ENCODE peak calls at places on chromosomes 1 and 21, in seven cellular contexts. One of them, this sample, is unnamed.

GRCh38 chr1:30675761-30676160 is 47.6 kb downstream of the MATN1 start:
- DNase-seq in CD8-positive, alpha-beta T cell: no peak
- DNase-seq in WTC11: no peak
- DNase-seq in ascending aorta: no peak
- DNase-seq in H1: no peak
- DNase-seq in AG04450: no peak
- DNase-seq in fibroblast of the aortic adventitia: peak; percentile 84
- DNase-seq in this sample: no peak

GRCh38 chr1:58620926-58621325 is 43.9 kb upstream of the TACSTD2 start:
- DNase-seq in CD8-positive, alpha-beta T cell: no peak
- DNase-seq in WTC11: no peak
- DNase-seq in ascending aorta: no peak
- DNase-seq in H1: no peak
- DNase-seq in AG04450: no peak
- DNase-seq in fibroblast of the aortic adventitia: no peak
- DNase-seq in this sample: no peak

GRCh38 chr1:76299036-76299435 is 224.5 kb downstream of the ST6GALNAC3 start:
- DNase-seq in CD8-positive, alpha-beta T cell: no peak
- DNase-seq in WTC11: no peak
- DNase-seq in ascending aorta: no peak
- DNase-seq in H1: no peak
- DNase-seq in AG04450: no peak
- DNase-seq in fibroblast of the aortic adventitia: no peak
- DNase-seq in this sample: no peak

GRCh38 chr21:44871576-44872265 is 1.8 kb downstream of the PTTG1IP start:
- DNase-seq in CD8-positive, alpha-beta T cell: no peak
- DNase-seq in WTC11: no peak
- DNase-seq in ascending aorta: no peak
- DNase-seq in H1: no peak
- DNase-seq in AG04450: no peak
- DNase-seq in fibroblast of the aortic adventitia: peak; percentile 91
- DNase-seq in this sample: no peak

GRCh38 chr1:231931846-231932454 is 305.4 kb downstream of the DISC1 start:
- DNase-seq in CD8-positive, alpha-beta T cell: peak; percentile 72
- DNase-seq in WTC11: peak; percentile 74
- DNase-seq in ascending aorta: no peak
- DNase-seq in H1: peak; percentile 83
- DNase-seq in AG04450: no peak
- DNase-seq in fibroblast of the aortic adventitia: no peak
- DNase-seq in this sample: no peak

GRCh38 chr1:95308276-95308675 is 74.3 kb downstream of the RWDD3 start:
- DNase-seq in CD8-positive, alpha-beta T cell: no peak
- DNase-seq in WTC11: no peak
- DNase-seq in ascending aorta: no peak
- DNase-seq in H1: no peak
- DNase-seq in AG04450: no peak
- DNase-seq in fibroblast of the aortic adventitia: no peak
- DNase-seq in this sample: no peak

GRCh38 chr1:157073944-157074685 is 25.5 kb downstream of the ETV3L start:
- DNase-seq in CD8-positive, alpha-beta T cell: no peak
- DNase-seq in WTC11: peak; percentile 83
- DNase-seq in ascending aorta: no peak
- DNase-seq in H1: peak; percentile 84
- DNase-seq in AG04450: peak; percentile 32
- DNase-seq in fibroblast of the aortic adventitia: peak; percentile 71
- DNase-seq in this sample: no peak

GRCh38 chr1:172637522-172637921 is 21.4 kb upstream of the FASLG start:
- DNase-seq in CD8-positive, alpha-beta T cell: no peak
- DNase-seq in WTC11: no peak
- DNase-seq in ascending aorta: no peak
- DNase-seq in H1: no peak
- DNase-seq in AG04450: peak; percentile 55
- DNase-seq in fibroblast of the aortic adventitia: peak; percentile 62
- DNase-seq in this sample: no peak

GRCh38 chr1:188170935-188171334 is 1342.2 kb downstream of the PLA2G4A start:
- DNase-seq in CD8-positive, alpha-beta T cell: no peak
- DNase-seq in WTC11: no peak
- DNase-seq in ascending aorta: no peak
- DNase-seq in H1: no peak
- DNase-seq in AG04450: no peak
- DNase-seq in fibroblast of the aortic adventitia: no peak
- DNase-seq in this sample: no peak

DNA sequence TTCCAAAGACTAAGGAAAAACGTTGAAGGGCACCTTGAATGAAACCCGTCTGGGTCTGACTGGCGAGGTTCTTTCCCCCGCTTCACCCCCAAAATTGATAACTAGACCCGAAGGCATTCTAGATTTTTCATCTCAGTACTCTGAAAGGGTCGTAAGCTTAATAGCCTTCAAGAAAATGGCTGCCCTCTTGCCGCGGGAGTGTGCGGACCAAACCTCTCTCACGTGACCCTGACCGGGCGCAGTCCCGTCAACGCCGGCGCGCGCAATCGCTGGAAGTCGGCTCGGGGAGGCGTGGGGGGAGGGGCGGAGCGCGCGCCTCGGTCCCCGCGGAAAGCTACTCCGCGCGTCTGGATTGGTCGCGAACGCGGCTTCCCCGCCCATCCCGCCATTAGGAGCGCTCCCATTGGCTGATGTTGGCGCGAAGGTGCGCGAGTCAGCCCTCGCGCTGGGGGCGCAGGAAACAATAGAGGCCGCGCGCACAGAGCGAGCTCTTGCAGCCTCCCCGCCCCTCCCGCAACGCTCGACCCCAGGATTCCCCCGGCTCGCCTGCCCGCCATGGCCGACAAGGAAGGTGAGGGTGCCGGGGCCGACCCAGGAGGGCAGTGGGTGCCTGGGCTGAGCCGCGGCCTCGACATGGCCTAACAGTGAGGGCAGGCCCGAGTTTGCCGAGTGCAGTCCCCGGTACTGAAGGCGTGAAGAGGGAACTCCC is at the start of gene RBBP4:
- DNase-seq in CD8-positive, alpha-beta T cell: peak; percentile 100
- DNase-seq in WTC11: peak; percentile 98
- DNase-seq in ascending aorta: peak; percentile 90
- DNase-seq in H1: peak; percentile 99
- DNase-seq in AG04450: peak; percentile 95
- DNase-seq in fibroblast of the aortic adventitia: peak; percentile 96
- DNase-seq in this sample: peak; percentile 87
- TF ChIP-seq CTCF in CD8-positive, alpha-beta T cell: no peak
- TF ChIP-seq CTCF in WTC11: no peak
- TF ChIP-seq CTCF in ascending aorta: no peak
- TF ChIP-seq CTCF in H1: no peak
- TF ChIP-seq CTCF in AG04450: no peak
- TF ChIP-seq CTCF in fibroblast of the aortic adventitia: no peak
- TF ChIP-seq CTCF in this sample: no peak

GRCh38 chr1:241485554-241485992 is 34.0 kb downstream of the FH start:
- DNase-seq in CD8-positive, alpha-beta T cell: no peak
- DNase-seq in WTC11: no peak
- DNase-seq in ascending aorta: no peak
- DNase-seq in H1: no peak
- DNase-seq in AG04450: no peak
- DNase-seq in fibroblast of the aortic adventitia: peak; percentile 24
- DNase-seq in this sample: peak; percentile 23
- TF ChIP-seq CTCF in CD8-positive, alpha-beta T cell: no peak
- TF ChIP-seq CTCF in WTC11: peak; percentile 47
- TF ChIP-seq CTCF in ascending aorta: no peak
- TF ChIP-seq CTCF in H1: peak; percentile 45
- TF ChIP-seq CTCF in AG04450: peak; percentile 53
- TF ChIP-seq CTCF in fibroblast of the aortic adventitia: peak; percentile 30
- TF ChIP-seq CTCF in this sample: peak; percentile 41

DNA sequence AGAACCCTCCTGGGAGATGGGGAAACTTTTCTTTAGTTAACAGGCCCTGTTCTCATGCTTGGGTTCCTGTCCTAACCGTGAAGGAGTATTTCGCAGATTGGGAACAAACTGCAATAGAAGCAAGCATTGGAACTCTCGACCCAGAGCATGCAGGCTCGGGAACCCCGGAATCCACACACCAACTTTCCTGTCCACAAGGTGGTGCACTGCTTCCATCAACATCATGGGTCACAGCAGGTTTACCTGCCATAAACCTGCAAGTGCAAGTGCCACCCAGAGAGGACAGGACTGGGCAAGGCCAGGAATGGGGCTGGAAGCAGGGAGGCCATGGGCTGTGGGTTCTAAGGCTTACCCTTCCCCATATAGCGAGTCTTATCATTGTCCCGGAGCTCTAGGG is 6.9 kb downstream of the ENO1 start:
- DNase-seq in CD8-positive, alpha-beta T cell: no peak
- DNase-seq in WTC11: peak; percentile 57
- DNase-seq in ascending aorta: no peak
- DNase-seq in H1: no peak
- DNase-seq in AG04450: no peak
- DNase-seq in fibroblast of the aortic adventitia: no peak
- DNase-seq in this sample: no peak
- TF ChIP-seq CTCF in CD8-positive, alpha-beta T cell: no peak
- TF ChIP-seq CTCF in WTC11: no peak
- TF ChIP-seq CTCF in ascending aorta: no peak
- TF ChIP-seq CTCF in H1: peak; percentile 56
- TF ChIP-seq CTCF in AG04450: peak; percentile 21
- TF ChIP-seq CTCF in fibroblast of the aortic adventitia: no peak
- TF ChIP-seq CTCF in this sample: peak; percentile 28

GRCh38 chr1:165080253-165080896 is 276.1 kb downstream of the LMX1A start:
- DNase-seq in CD8-positive, alpha-beta T cell: no peak
- DNase-seq in WTC11: no peak
- DNase-seq in ascending aorta: no peak
- DNase-seq in H1: no peak
- DNase-seq in AG04450: no peak
- DNase-seq in fibroblast of the aortic adventitia: no peak
- DNase-seq in this sample: no peak

GRCh38 chr1:165070675-165071074 is 285.8 kb downstream of the LMX1A start:
- DNase-seq in CD8-positive, alpha-beta T cell: no peak
- DNase-seq in WTC11: no peak
- DNase-seq in ascending aorta: no peak
- DNase-seq in H1: no peak
- DNase-seq in AG04450: no peak
- DNase-seq in fibroblast of the aortic adventitia: no peak
- DNase-seq in this sample: no peak

GRCh38 chr1:165073402-165074007 is 283.0 kb downstream of the LMX1A start:
- DNase-seq in CD8-positive, alpha-beta T cell: no peak
- DNase-seq in WTC11: no peak
- DNase-seq in ascending aorta: no peak
- DNase-seq in H1: no peak
- DNase-seq in AG04450: peak; percentile 11
- DNase-seq in fibroblast of the aortic adventitia: peak; percentile 73
- DNase-seq in this sample: peak; percentile 21

GRCh38 chr1:165078391-165078790 is 278.1 kb downstream of the LMX1A start:
- DNase-seq in CD8-positive, alpha-beta T cell: no peak
- DNase-seq in WTC11: no peak
- DNase-seq in ascending aorta: no peak
- DNase-seq in H1: no peak
- DNase-seq in AG04450: no peak
- DNase-seq in fibroblast of the aortic adventitia: no peak
- DNase-seq in this sample: no peak

GRCh38 chr1:165075725-165076370 is 280.7 kb downstream of the LMX1A start:
- DNase-seq in CD8-positive, alpha-beta T cell: no peak
- DNase-seq in WTC11: peak; percentile 48
- DNase-seq in ascending aorta: no peak
- DNase-seq in H1: no peak
- DNase-seq in AG04450: no peak
- DNase-seq in fibroblast of the aortic adventitia: peak; percentile 33
- DNase-seq in this sample: no peak
- TF ChIP-seq CTCF in CD8-positive, alpha-beta T cell: no peak
- TF ChIP-seq CTCF in WTC11: peak; percentile 42
- TF ChIP-seq CTCF in ascending aorta: peak; percentile 14
- TF ChIP-seq CTCF in H1: peak; percentile 53
- TF ChIP-seq CTCF in AG04450: peak; percentile 59
- TF ChIP-seq CTCF in fibroblast of the aortic adventitia: peak; percentile 71
- TF ChIP-seq CTCF in this sample: peak; percentile 70

GRCh38 chr1:203217139-203217621 is 12.3 kb downstream of the CHIT1 start:
- DNase-seq in CD8-positive, alpha-beta T cell: no peak
- DNase-seq in WTC11: peak; percentile 56
- DNase-seq in ascending aorta: no peak
- DNase-seq in H1: peak; percentile 70
- DNase-seq in AG04450: no peak
- DNase-seq in fibroblast of the aortic adventitia: no peak
- DNase-seq in this sample: no peak
- TF ChIP-seq CTCF in CD8-positive, alpha-beta T cell: no peak
- TF ChIP-seq CTCF in WTC11: no peak
- TF ChIP-seq CTCF in ascending aorta: no peak
- TF ChIP-seq CTCF in H1: peak; percentile 57
- TF ChIP-seq CTCF in AG04450: peak; percentile 16
- TF ChIP-seq CTCF in fibroblast of the aortic adventitia: no peak
- TF ChIP-seq CTCF in this sample: no peak

GRCh38 chr1:37323486-37324377 is 150.6 kb upstream of the ZC3H12A start:
- DNase-seq in CD8-positive, alpha-beta T cell: no peak
- DNase-seq in WTC11: peak; percentile 77
- DNase-seq in ascending aorta: no peak
- DNase-seq in H1: peak; percentile 87
- DNase-seq in AG04450: no peak
- DNase-seq in fibroblast of the aortic adventitia: peak; percentile 2
- DNase-seq in this sample: peak; percentile 59
- TF ChIP-seq CTCF in CD8-positive, alpha-beta T cell: peak; percentile 19
- TF ChIP-seq CTCF in WTC11: peak; percentile 91
- TF ChIP-seq CTCF in ascending aorta: peak; percentile 17
- TF ChIP-seq CTCF in H1: peak; percentile 85
- TF ChIP-seq CTCF in AG04450: peak; percentile 69
- TF ChIP-seq CTCF in fibroblast of the aortic adventitia: peak; percentile 53
- TF ChIP-seq CTCF in this sample: peak; percentile 67

This sample was measured in D721Med.